ENCODE peak calls at places on chromosomes 1 and 21, in nine cellular contexts. R is cerebellum; X is stimulated activated CD8-positive, alpha-beta memory T cell treated with anti-CD3 and anti-CD28 coated beads, Interleukin-15, amount 100 ng/mL, for 1 hour; J is activated CD4-positive, alpha-beta T cell treated with anti-CD3 and anti-CD28 coated beads, Interleukin-2, amount 50 U/mL, for 24 hours; V is endothelial cell; Y is ELF-1; B is kidney; D is NCI-H510A; Z is thoracic aorta. W is an unnamed sample.
A peak's percentile ranks its signal among the peaks of the same experiment; 100 is the strongest.

GRCh38 chr1:41122851-41123518 is 101.5 kb upstream of the SLFNL1 start:
- DNase-seq in R (no peak), X (no peak), J (no peak), V (peak; percentile 24), Y (peak; percentile 20), B (no peak), D (peak; percentile 59), Z (no peak), W (peak; percentile 88)

GRCh38 chr1:94812985-94813384 is 7.2 kb upstream of the SLC44A3 start:
- DNase-seq in R (no peak), X (no peak), J (no peak), V (no peak), Y (no peak), B (no peak), D (no peak), Z (no peak), W (no peak)

GRCh38 chr21:14842641-14843040 is 222.2 kb downstream of the NRIP1 start:
- DNase-seq in R (no peak), X (no peak), J (no peak), V (no peak), Y (no peak), B (no peak), D (no peak), Z (no peak), W (no peak)

GRCh38 chr1:29209173-29209572 is 21.6 kb downstream of the MECR start:
- DNase-seq in R (no peak), X (no peak), J (no peak), V (no peak), Y (no peak), B (no peak), D (no peak), Z (no peak), W (no peak)

GRCh38 chr1:43930168-43930948 is 3.2 kb upstream of the ARTN start:
- DNase-seq in R (no peak), X (no peak), J (no peak), V (peak; percentile 40), Y (peak; percentile 69), B (no peak), D (peak; percentile 56), Z (no peak), W (no peak)

GRCh38 chr1:202251424-202252256 is 58.0 kb downstream of the LGR6 start:
- DNase-seq in R (no peak), X (no peak), J (no peak), V (no peak), Y (no peak), B (no peak), D (no peak), Z (no peak), W (no peak)

GRCh38 chr1:151923422-151923821 is 14.1 kb upstream of the THEM4 start:
- DNase-seq in R (no peak), X (no peak), J (no peak), V (no peak), Y (no peak), B (no peak), D (no peak), Z (no peak), W (no peak)

GRCh38 chr1:63662056-63662836 is 69.0 kb downstream of the PGM1 start:
- DNase-seq in R (no peak), X (no peak), J (no peak), V (no peak), Y (peak; percentile 48), B (no peak), D (no peak), Z (no peak), W (no peak)

GRCh38 chr1:39250460-39251240 is 46.2 kb downstream of the MACF1 start:
- DNase-seq in R (no peak), X (no peak), J (no peak), V (no peak), Y (no peak), B (no peak), D (no peak), Z (no peak), W (no peak)

GRCh38 chr1:205285391-205286101 is 36.0 kb downstream of the NUAK2 start:
- DNase-seq in R (no peak), X (no peak), J (peak; percentile 42), V (no peak), Y (no peak), B (no peak), D (no peak), Z (no peak), W (no peak)

GRCh38 chr1:22139066-22139594 is 3.8 kb downstream of the WNT4 start:
- DNase-seq in R (no peak), X (no peak), J (no peak), V (no peak), Y (no peak), B (no peak), D (peak; percentile 74), Z (no peak), W (no peak)

GRCh38 chr1:161720956-161721737 is at the start of gene FCRLB:
- DNase-seq in R (no peak), X (no peak), J (no peak), V (no peak), Y (no peak), B (no peak), D (no peak), Z (no peak), W (no peak)

GRCh38 chr1:193310569-193310968 is 124.2 kb upstream of the B3GALT2 start:
- DNase-seq in R (no peak), X (no peak), J (no peak), V (no peak), Y (no peak), B (no peak), D (peak; percentile 79), Z (no peak), W (no peak)

W was measured in RKO.